ENCODE peak calls at places on chromosomes 12 and 14, in seven cellular contexts. One of them, this sample, is unnamed.

GRCh38 chr12:25585021-25585523 is 32.0 kb upstream of the LMNTD1 start:
- DNase-seq in HCT116: no peak
- DNase-seq in endodermal cell: no peak
- DNase-seq in A549: no peak
- DNase-seq in cardiac muscle cell: no peak
- DNase-seq in OCI-LY7: no peak
- DNase-seq in tibial artery: no peak
- DNase-seq in this sample: peak

GRCh38 chr14:94679106-94679819 is 67.1 kb downstream of the SERPINA3 start:
- DNase-seq in HCT116: no peak
- DNase-seq in endodermal cell: no peak
- DNase-seq in A549: no peak
- DNase-seq in cardiac muscle cell: no peak
- DNase-seq in OCI-LY7: no peak
- DNase-seq in tibial artery: no peak
- DNase-seq in this sample: no peak

GRCh38 chr14:100336618-100337530 is 13.7 kb downstream of the SLC25A47 start:
- DNase-seq in HCT116: no peak
- DNase-seq in endodermal cell: no peak
- DNase-seq in A549: no peak
- DNase-seq in cardiac muscle cell: no peak
- DNase-seq in OCI-LY7: no peak
- DNase-seq in tibial artery: peak
- DNase-seq in this sample: no peak

GRCh38 chr14:86675059-86675458 is 1145.1 kb downstream of the FLRT2 start:
- DNase-seq in HCT116: no peak
- DNase-seq in endodermal cell: no peak
- DNase-seq in A549: no peak
- DNase-seq in cardiac muscle cell: no peak
- DNase-seq in OCI-LY7: no peak
- DNase-seq in tibial artery: no peak
- DNase-seq in this sample: no peak

GRCh38 chr12:57254506-57255280 is 3.7 kb upstream of the STAC3 start:
- DNase-seq in HCT116: no peak
- DNase-seq in endodermal cell: no peak
- DNase-seq in A549: no peak
- DNase-seq in cardiac muscle cell: no peak
- DNase-seq in OCI-LY7: no peak
- DNase-seq in tibial artery: no peak
- DNase-seq in this sample: no peak

GRCh38 chr14:58663494-58664111 is 25.8 kb downstream of the DACT1 start:
- DNase-seq in HCT116: no peak
- DNase-seq in endodermal cell: peak
- DNase-seq in A549: no peak
- DNase-seq in cardiac muscle cell: peak
- DNase-seq in OCI-LY7: no peak
- DNase-seq in tibial artery: no peak
- DNase-seq in this sample: peak

GRCh38 chr12:6295187-6295811 is 15.2 kb upstream of the PLEKHG6 start:
- DNase-seq in HCT116: peak
- DNase-seq in endodermal cell: no peak
- DNase-seq in A549: peak
- DNase-seq in cardiac muscle cell: no peak
- DNase-seq in OCI-LY7: no peak
- DNase-seq in tibial artery: no peak
- DNase-seq in this sample: peak

GRCh38 chr14:98234208-98234607 is 1037.8 kb downstream of the BCL11B start:
- DNase-seq in HCT116: no peak
- DNase-seq in endodermal cell: no peak
- DNase-seq in A549: no peak
- DNase-seq in cardiac muscle cell: no peak
- DNase-seq in OCI-LY7: no peak
- DNase-seq in tibial artery: no peak
- DNase-seq in this sample: peak

GRCh38 chr12:95224202-95225170 is 6.9 kb downstream of the VEZT start:
- DNase-seq in HCT116: no peak
- DNase-seq in endodermal cell: no peak
- DNase-seq in A549: no peak
- DNase-seq in cardiac muscle cell: peak
- DNase-seq in OCI-LY7: no peak
- DNase-seq in tibial artery: no peak
- DNase-seq in this sample: no peak

GRCh38 chr14:102739190-102739469 is 38.1 kb upstream of the TRAF3 start:
- DNase-seq in HCT116: no peak
- DNase-seq in endodermal cell: no peak
- DNase-seq in A549: no peak
- DNase-seq in cardiac muscle cell: no peak
- DNase-seq in OCI-LY7: no peak
- DNase-seq in tibial artery: no peak
- DNase-seq in this sample: no peak

GRCh38 chr14:73140924-73141323 is 4.6 kb downstream of the PSEN1 start:
- DNase-seq in HCT116: no peak
- DNase-seq in endodermal cell: no peak
- DNase-seq in A549: no peak
- DNase-seq in cardiac muscle cell: no peak
- DNase-seq in OCI-LY7: no peak
- DNase-seq in tibial artery: no peak
- DNase-seq in this sample: no peak

GRCh38 chr12:55724226-55724939 is 4.2 kb downstream of the RDH5 start:
- DNase-seq in HCT116: no peak
- DNase-seq in endodermal cell: peak
- DNase-seq in A549: peak
- DNase-seq in cardiac muscle cell: peak
- DNase-seq in OCI-LY7: peak
- DNase-seq in tibial artery: peak
- DNase-seq in this sample: no peak

GRCh38 chr14:56417173-56417572 is 162.4 kb upstream of the TMEM260 start:
- DNase-seq in HCT116: no peak
- DNase-seq in endodermal cell: no peak
- DNase-seq in A549: no peak
- DNase-seq in cardiac muscle cell: no peak
- DNase-seq in OCI-LY7: no peak
- DNase-seq in tibial artery: no peak
- DNase-seq in this sample: no peak

GRCh38 chr14:61438860-61439765 is 117.7 kb downstream of the PRKCH start:
- DNase-seq in HCT116: no peak
- DNase-seq in endodermal cell: peak
- DNase-seq in A549: peak
- DNase-seq in cardiac muscle cell: peak
- DNase-seq in OCI-LY7: no peak
- DNase-seq in tibial artery: peak
- DNase-seq in this sample: peak

GRCh38 chr12:125461831-125462230 is 396.6 kb downstream of the AACS start:
- DNase-seq in HCT116: no peak
- DNase-seq in endodermal cell: no peak
- DNase-seq in A549: no peak
- DNase-seq in cardiac muscle cell: no peak
- DNase-seq in OCI-LY7: no peak
- DNase-seq in tibial artery: no peak
- DNase-seq in this sample: no peak

GRCh38 chr12:29157486-29157946 is 8.4 kb downstream of the FAR2 start:
- DNase-seq in HCT116: no peak
- DNase-seq in endodermal cell: no peak
- DNase-seq in A549: no peak
- DNase-seq in cardiac muscle cell: no peak
- DNase-seq in OCI-LY7: no peak
- DNase-seq in tibial artery: no peak
- DNase-seq in this sample: no peak

GRCh38 chr12:116370004-116370404 is 92.5 kb upstream of the MED13L start:
- DNase-seq in HCT116: no peak
- DNase-seq in endodermal cell: no peak
- DNase-seq in A549: no peak
- DNase-seq in cardiac muscle cell: no peak
- DNase-seq in OCI-LY7: no peak
- DNase-seq in tibial artery: no peak
- DNase-seq in this sample: no peak

DNA sequence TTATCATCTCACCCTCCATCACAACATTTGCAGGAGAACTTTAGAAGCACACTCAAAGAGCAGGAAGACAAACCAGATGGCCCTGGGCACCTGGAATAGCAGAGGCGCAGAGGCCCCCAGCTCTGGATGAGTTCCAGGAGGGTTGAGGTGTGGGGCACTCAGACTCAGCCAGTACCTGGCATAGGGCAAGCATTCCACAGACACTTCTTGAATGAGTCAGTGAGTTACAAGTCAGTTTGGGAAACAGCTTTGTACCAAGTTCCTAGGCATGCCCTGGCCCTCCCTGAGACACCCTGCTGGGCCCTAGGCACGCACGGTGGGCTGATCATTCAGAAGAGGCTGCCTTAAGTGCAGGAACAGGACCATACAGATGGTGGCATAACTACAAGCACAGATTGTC is 54.3 kb downstream of the MAP3K9 start:
- DNase-seq in HCT116: peak
- DNase-seq in endodermal cell: peak
- DNase-seq in A549: no peak
- DNase-seq in cardiac muscle cell: no peak
- DNase-seq in OCI-LY7: no peak
- DNase-seq in tibial artery: no peak
- DNase-seq in this sample: peak
- TF ChIP-seq CTCF in HCT116: no peak
- TF ChIP-seq CTCF in endodermal cell: no peak
- TF ChIP-seq CTCF in A549: no peak
- TF ChIP-seq CTCF in cardiac muscle cell: no peak
- TF ChIP-seq CTCF in OCI-LY7: no peak
- TF ChIP-seq CTCF in tibial artery: no peak
- TF ChIP-seq CTCF in this sample: no peak

GRCh38 chr14:88043523-88043922 is 38.6 kb downstream of the GPR65 start:
- DNase-seq in HCT116: no peak
- DNase-seq in endodermal cell: no peak
- DNase-seq in A549: no peak
- DNase-seq in cardiac muscle cell: no peak
- DNase-seq in OCI-LY7: no peak
- DNase-seq in tibial artery: no peak
- DNase-seq in this sample: no peak
- H3K27ac ChIP-seq in HCT116: no peak
- H3K27ac ChIP-seq in endodermal cell: no peak
- H3K27ac ChIP-seq in A549: peak
- H3K27ac ChIP-seq in cardiac muscle cell: no peak
- H3K27ac ChIP-seq in OCI-LY7: no peak
- H3K27ac ChIP-seq in tibial artery: no peak
- H3K27ac ChIP-seq in this sample: no peak

GRCh38 chr14:63951429-63951828 is 98.6 kb downstream of the SYNE2 start:
- DNase-seq in HCT116: no peak
- DNase-seq in endodermal cell: no peak
- DNase-seq in A549: no peak
- DNase-seq in cardiac muscle cell: no peak
- DNase-seq in OCI-LY7: no peak
- DNase-seq in tibial artery: no peak
- DNase-seq in this sample: no peak
- TF ChIP-seq CTCF in HCT116: no peak
- TF ChIP-seq CTCF in endodermal cell: no peak
- TF ChIP-seq CTCF in A549: no peak
- TF ChIP-seq CTCF in cardiac muscle cell: no peak
- TF ChIP-seq CTCF in OCI-LY7: no peak
- TF ChIP-seq CTCF in tibial artery: no peak
- TF ChIP-seq CTCF in this sample: no peak

DNA sequence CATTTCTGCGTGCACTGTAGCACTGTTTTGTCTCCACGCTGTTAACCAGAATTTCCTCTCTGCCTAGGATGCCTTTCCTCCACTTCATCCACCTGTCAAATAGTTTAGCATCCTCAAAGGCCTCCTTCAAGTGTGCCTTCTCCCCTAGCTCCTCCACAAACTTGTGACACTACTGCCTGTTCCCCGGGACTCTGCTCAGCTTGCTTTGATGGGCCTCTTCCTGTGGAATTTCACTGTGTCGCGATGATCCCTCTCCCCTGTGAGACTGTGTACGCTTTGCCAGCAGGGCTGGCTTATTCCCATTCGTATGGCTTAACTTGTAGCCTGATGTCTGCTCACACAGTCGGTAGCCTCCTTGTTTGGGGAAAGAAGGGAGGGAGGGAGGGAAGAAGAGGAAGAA is 426.8 kb downstream of the VRK1 start:
- DNase-seq in HCT116: no peak
- DNase-seq in endodermal cell: no peak
- DNase-seq in A549: no peak
- DNase-seq in cardiac muscle cell: no peak
- DNase-seq in OCI-LY7: no peak
- DNase-seq in tibial artery: no peak
- DNase-seq in this sample: no peak
- H3K27ac ChIP-seq in HCT116: no peak
- H3K27ac ChIP-seq in endodermal cell: no peak
- H3K27ac ChIP-seq in A549: no peak
- H3K27ac ChIP-seq in cardiac muscle cell: no peak
- H3K27ac ChIP-seq in OCI-LY7: no peak
- H3K27ac ChIP-seq in tibial artery: no peak
- H3K27ac ChIP-seq in this sample: no peak

GRCh38 chr14:49173765-49174373 is 412.3 kb downstream of the RPS29 start:
- DNase-seq in HCT116: peak
- DNase-seq in endodermal cell: peak
- DNase-seq in A549: peak
- DNase-seq in cardiac muscle cell: peak
- DNase-seq in OCI-LY7: peak
- DNase-seq in tibial artery: no peak
- DNase-seq in this sample: peak
- TF ChIP-seq CTCF in HCT116: peak
- TF ChIP-seq CTCF in endodermal cell: peak
- TF ChIP-seq CTCF in A549: peak
- TF ChIP-seq CTCF in cardiac muscle cell: peak
- TF ChIP-seq CTCF in OCI-LY7: peak
- TF ChIP-seq CTCF in tibial artery: peak
- TF ChIP-seq CTCF in this sample: peak

DNA sequence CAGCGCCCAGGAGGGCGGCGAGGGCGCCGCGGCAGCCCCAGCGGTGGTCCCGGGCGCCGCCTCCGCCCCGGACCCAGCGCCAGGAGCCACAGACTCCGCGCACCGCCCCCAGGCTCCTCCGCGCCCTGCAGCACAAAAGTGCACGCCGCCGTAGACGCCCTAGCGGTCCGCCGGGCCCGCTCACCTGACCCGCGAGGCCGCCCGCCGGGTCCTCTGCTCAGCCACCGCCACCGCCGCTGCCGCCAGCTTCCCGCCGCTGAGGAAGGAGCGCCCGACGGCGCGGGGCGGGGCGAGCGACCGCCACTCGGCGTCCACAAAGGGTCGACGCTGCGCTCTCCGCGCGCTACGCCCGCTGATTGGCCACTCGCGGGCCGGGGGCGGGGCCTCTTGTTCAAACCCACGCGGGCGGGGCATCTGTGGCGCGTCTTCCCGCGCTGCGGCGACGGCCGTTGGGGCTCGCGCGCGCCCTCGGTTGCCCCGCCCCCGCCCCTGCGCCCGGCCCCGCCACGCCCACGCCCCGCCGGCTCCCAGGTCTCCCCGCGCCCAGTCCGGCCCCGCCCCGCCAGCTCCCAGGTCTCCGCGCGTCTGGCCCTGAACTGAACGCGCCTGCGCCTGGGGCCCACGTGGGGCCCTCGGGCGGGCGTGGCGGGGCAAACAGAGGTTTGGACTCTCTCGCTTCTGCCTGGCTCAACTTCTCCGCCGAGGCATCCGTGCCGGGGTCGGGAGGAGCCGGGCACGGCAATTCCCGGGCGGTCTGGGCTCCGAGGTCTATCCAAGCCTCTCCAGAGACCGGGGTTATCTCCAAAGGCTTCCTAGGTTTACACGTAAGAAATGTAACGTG is at the start of gene CDCA4:
- DNase-seq in HCT116: peak
- DNase-seq in endodermal cell: peak
- DNase-seq in A549: peak
- DNase-seq in cardiac muscle cell: peak
- DNase-seq in OCI-LY7: peak
- DNase-seq in tibial artery: peak
- DNase-seq in this sample: peak
- H3K27ac ChIP-seq in HCT116: peak
- H3K27ac ChIP-seq in endodermal cell: peak
- H3K27ac ChIP-seq in A549: peak
- H3K27ac ChIP-seq in cardiac muscle cell: peak
- H3K27ac ChIP-seq in OCI-LY7: peak
- H3K27ac ChIP-seq in tibial artery: peak
- H3K27ac ChIP-seq in this sample: peak